ENCODE peak calls at places on chromosomes 11 and 22, in eight cellular contexts. U is GM23248; R is upper lobe of right lung; K is CD8-positive, alpha-beta memory T cell; C is IMR-90; M is Panc1; P is PC-3; E is left ventricle myocardium inferior. L is an unnamed sample. For H3K4me1, the result is how much of the 10 kb centered on the place peaks cover.

GRCh38 chr22:41752011-41752975 is 48.2 kb upstream of the CCDC134 start:
- DNase-seq in M (no peak), K (no peak), C (no peak), R (no peak), U (peak), E (no peak), P (peak), L (no peak)

GRCh38 chr11:35387341-35387982 is 31.9 kb downstream of the SLC1A2 start:
- DNase-seq in U (no peak), R (no peak), C (peak), K (peak), P (peak), E (no peak), M (no peak), L (no peak)

GRCh38 chr11:22763166-22763565 is 66.4 kb downstream of the SVIP start:
- DNase-seq in K (no peak), M (no peak), C (no peak), P (no peak), U (no peak), R (no peak), E (no peak), L (no peak)

GRCh38 chr22:22721681-22722309 is 77.4 kb downstream of the GGTLC2 start:
- DNase-seq in U (peak), P (peak), K (no peak), M (no peak), E (no peak), C (peak), R (peak), L (no peak)

GRCh38 chr11:398826-399225 is 4.8 kb downstream of the PKP3 start:
- DNase-seq in P (no peak), U (peak), M (no peak), K (no peak), C (no peak), E (no peak), R (no peak), L (no peak)

GRCh38 chr11:85672111-85672875 is 7.4 kb upstream of the CREBZF start:
- DNase-seq in P (no peak), M (no peak), R (no peak), U (no peak), K (no peak), C (no peak), E (no peak), L (no peak)

GRCh38 chr22:46372686-46373085 is 37.2 kb downstream of the TRMU start:
- DNase-seq in C (no peak), P (no peak), U (no peak), M (no peak), R (no peak), E (no peak), K (no peak), L (no peak)

GRCh38 chr11:27204527-27204926 is 158.5 kb downstream of the CCDC34 start:
- DNase-seq in C (no peak), E (no peak), P (peak), K (no peak), U (peak), M (no peak), R (no peak), L (no peak)

GRCh38 chr11:57942808-57943207 is 80.9 kb upstream of the OR9Q1 start:
- DNase-seq in U (no peak), P (no peak), M (no peak), R (no peak), E (no peak), C (no peak), K (no peak), L (no peak)

GRCh38 chr11:1127664-1128162 is 30.0 kb upstream of the MUC5AC start:
- DNase-seq in P (no peak), M (no peak), R (no peak), C (no peak), E (no peak), K (no peak), U (no peak), L (no peak)

GRCh38 chr22:48585916-48586798 is 1241.5 kb downstream of the BRD1 start:
- DNase-seq in E (no peak), M (no peak), C (no peak), R (no peak), P (no peak), U (no peak), K (no peak), L (no peak)

GRCh38 chr22:40819741-40820140 is 595 bp upstream of the SLC25A17 start:
- DNase-seq in M (no peak), P (peak), K (no peak), U (peak), R (no peak), E (no peak), C (peak), L (no peak)

GRCh38 chr11:95067828-95068244 is 1.1 kb downstream of the SRSF8 start:
- DNase-seq in E (no peak), U (no peak), C (no peak), P (no peak), M (peak), R (no peak), K (no peak), L (no peak)

GRCh38 chr22:21972293-21972779 is 10.3 kb downstream of the TOP3B start:
- DNase-seq in U (peak), P (peak), E (no peak), R (no peak), C (peak), M (peak), K (peak), L (no peak)

GRCh38 chr11:17171916-17172315 is 35.9 kb downstream of the PIK3C2A start:
- DNase-seq in E (no peak), P (no peak), R (no peak), K (no peak), U (peak), C (peak), M (no peak), L (no peak)

GRCh38 chr22:27137809-27138400 is 480.5 kb downstream of the MIAT start:
- DNase-seq in C (no peak), P (no peak), K (no peak), R (no peak), M (no peak), E (peak), U (no peak), L (no peak)

GRCh38 chr11:1307163-1307870 is 2.1 kb downstream of the TOLLIP start:
- DNase-seq in U (no peak), P (no peak), C (no peak), K (no peak), M (no peak), R (peak), E (no peak), L (no peak)

GRCh38 chr11:67286621-67287333 is 2.3 kb upstream of the ANKRD13D start:
- DNase-seq in K (no peak), E (peak), M (no peak), U (no peak), P (no peak), C (no peak), R (no peak), L (no peak)

GRCh38 chr11:20355221-20356219 is 8.0 kb upstream of the HTATIP2 start:
- DNase-seq in K (peak), C (peak), P (peak), U (peak), E (no peak), M (no peak), R (no peak), L (no peak)

GRCh38 chr11:13440100-13440855 is 22.7 kb downstream of the BTBD10 start:
- DNase-seq in C (peak), E (no peak), U (peak), P (peak), M (no peak), R (no peak), K (no peak), L (peak)

GRCh38 chr11:49377978-49378377 is 169.6 kb upstream of the FOLH1 start:
- DNase-seq in E (no peak), R (no peak), P (no peak), C (no peak), M (no peak), K (no peak), U (no peak), L (no peak)

GRCh38 chr22:42284230-42284591 is 13.8 kb upstream of the TCF20 start:
- DNase-seq in K (no peak), U (no peak), P (no peak), R (no peak), E (no peak), M (no peak), C (no peak), L (no peak)

GRCh38 chr11:36394926-36395325 is 98.8 kb downstream of the PRR5L start:
- DNase-seq in M (no peak), U (no peak), E (no peak), C (no peak), P (no peak), R (no peak), K (no peak), L (no peak)

GRCh38 chr22:50694766-50695420 is 22.3 kb downstream of the SHANK3 start:
- DNase-seq in R (peak), C (no peak), U (no peak), M (no peak), E (peak), K (no peak), P (no peak), L (peak)

GRCh38 chr22:43197271-43197941 is 10.5 kb upstream of the TTLL12 start:
- DNase-seq in P (no peak), E (no peak), U (peak), R (no peak), C (no peak), K (no peak), M (no peak), L (no peak)

GRCh38 chr22:30702856-30703255 is 8.2 kb downstream of the OSBP2 start:
- DNase-seq in M (no peak), U (no peak), K (no peak), E (no peak), C (no peak), R (no peak), P (no peak), L (no peak)
- H3K4me1 ChIP-seq in M (under half), U (under half), K (under half), E (under half), C (under half), R (under half), P (under half), L (under half)

GRCh38 chr11:66131937-66132632 is 62.0 kb downstream of the PACS1 start:
- DNase-seq in K (no peak), P (no peak), U (no peak), C (no peak), R (no peak), E (no peak), M (no peak), L (no peak)
- H3K4me3 ChIP-seq in K (no peak), P (no peak), U (no peak), C (no peak), R (no peak), E (no peak), M (no peak), L (no peak)

DNA sequence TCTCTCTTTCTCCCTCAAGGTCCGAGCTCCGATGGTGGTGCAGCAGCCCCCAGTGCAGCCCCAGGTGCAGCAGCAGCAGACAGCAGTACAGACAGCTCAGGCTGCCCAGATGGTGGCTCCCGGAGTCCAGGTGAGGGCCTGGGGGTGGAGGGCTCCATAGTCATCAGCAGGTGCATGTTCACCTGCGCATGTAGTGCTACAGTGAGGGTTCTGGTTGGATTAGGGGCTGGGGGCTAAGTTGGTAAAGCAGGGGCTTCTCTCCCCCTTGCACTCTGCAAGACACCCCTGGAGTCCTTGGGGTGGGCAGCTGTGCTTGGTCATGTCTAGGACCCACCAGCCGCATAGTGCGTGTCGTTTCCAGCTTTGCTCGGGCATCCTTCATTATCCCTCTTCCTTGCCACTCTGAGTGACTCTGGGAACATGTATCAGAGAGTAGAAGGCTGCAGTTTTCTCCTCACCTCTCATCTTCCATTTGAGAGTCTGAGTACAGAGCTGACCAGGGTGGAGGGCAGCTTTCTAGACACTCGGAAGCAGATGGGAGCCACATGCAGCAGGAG is 61.2 kb downstream of the MED15 start:
- DNase-seq in M (no peak), E (peak), P (no peak), C (no peak), U (no peak), R (no peak), K (no peak), L (no peak)
- H3K4me1 ChIP-seq in M (under half), E (under half), P (half or more), C (under half), U (half or more), R (half or more), K (half or more), L (under half)

GRCh38 chr11:111539426-111540113 is 950 bp upstream of the LAYN start:
- DNase-seq in C (no peak), U (no peak), M (no peak), E (no peak), P (no peak), R (no peak), K (peak), L (no peak)

GRCh38 chr11:111541209-111542061 is 915 bp downstream of the LAYN start:
- DNase-seq in P (no peak), C (peak), K (peak), R (peak), M (no peak), U (peak), E (peak), L (no peak)

GRCh38 chr11:111540921-111541208 is 345 bp downstream of the LAYN start:
- DNase-seq in C (no peak), R (no peak), M (no peak), K (peak), P (no peak), E (no peak), U (no peak), L (no peak)

GRCh38 chr11:111538407-111539114 is 2.0 kb upstream of the LAYN start:
- DNase-seq in E (no peak), C (peak), R (no peak), U (no peak), M (no peak), P (peak), K (no peak), L (no peak)

GRCh38 chr11:111540114-111540920 is at the start of gene LAYN:
- DNase-seq in C (peak), R (peak), K (peak), M (no peak), E (peak), U (peak), P (no peak), L (peak)
- H3K4me3 ChIP-seq in C (peak), R (peak), K (peak), M (peak), E (peak), U (peak), P (no peak), L (peak)

GRCh38 chr22:44534335-44534734 is 36.3 kb upstream of the RTL6 start:
- DNase-seq in K (no peak), U (no peak), E (no peak), R (no peak), P (no peak), C (no peak), M (no peak), L (no peak)
- H3K4me1 ChIP-seq in K (under half), U (under half), E (under half), R (under half), P (under half), C (under half), M (under half), L (under half)

GRCh38 chr11:78929092-78929905 is 354.6 kb upstream of the NARS2 start:
- DNase-seq in P (no peak), K (no peak), M (no peak), E (no peak), C (no peak), R (no peak), U (no peak), L (no peak)
- H3K4me3 ChIP-seq in P (no peak), K (no peak), M (no peak), E (no peak), C (no peak), R (no peak), U (no peak), L (no peak)

GRCh38 chr22:24497879-24498278 is 2.7 kb downstream of the UPB1 start:
- DNase-seq in U (no peak), P (no peak), E (no peak), M (no peak), K (peak), R (no peak), C (no peak), L (no peak)
- H3K4me1 ChIP-seq in U (under half), P (under half), E (under half), M (under half), K (under half), R (under half), C (under half), L (under half)

GRCh38 chr11:75582935-75583709 is 21.1 kb downstream of the SERPINH1 start:
- DNase-seq in U (peak), E (peak), M (no peak), C (peak), P (peak), R (peak), K (peak), L (peak)

GRCh38 chr11:75585271-75585670 is 23.2 kb downstream of the SERPINH1 start:
- DNase-seq in P (no peak), U (no peak), K (no peak), E (no peak), C (no peak), M (no peak), R (no peak), L (no peak)

GRCh38 chr11:75583710-75584658 is 21.9 kb downstream of the SERPINH1 start:
- DNase-seq in E (peak), C (peak), K (no peak), R (peak), U (peak), P (no peak), M (no peak), L (no peak)

GRCh38 chr11:75579841-75580240 is 17.8 kb downstream of the SERPINH1 start:
- DNase-seq in M (no peak), P (no peak), C (no peak), R (no peak), K (no peak), U (no peak), E (no peak), L (no peak)

DNA sequence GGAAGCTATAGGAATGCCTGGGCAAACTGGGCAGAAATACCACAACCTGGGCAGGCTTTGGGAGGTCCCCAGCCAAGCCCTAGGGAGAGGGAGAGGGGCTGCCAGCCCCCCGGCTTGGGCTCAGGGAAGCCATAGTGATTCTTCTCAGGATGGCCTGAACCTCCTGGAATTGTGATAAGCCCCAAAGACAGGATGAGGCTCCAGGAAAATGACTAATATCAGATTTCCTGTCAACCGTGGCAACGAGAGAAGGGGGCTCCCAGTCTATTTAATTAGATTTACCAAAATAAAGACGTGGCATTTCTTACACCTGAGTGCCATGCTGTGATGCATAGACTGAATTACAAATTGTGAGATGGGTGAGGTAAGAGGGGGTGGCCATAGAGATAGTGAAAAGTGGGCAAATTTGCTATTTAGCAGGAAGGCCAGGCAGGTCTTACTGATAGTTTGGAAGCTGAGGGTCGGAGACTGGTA is 20.4 kb downstream of the SERPINH1 start:
- DNase-seq in U (no peak), C (no peak), K (no peak), E (no peak), R (no peak), P (no peak), M (no peak), L (no peak)
- H3K4me3 ChIP-seq in U (peak), C (peak), K (peak), E (peak), R (peak), P (peak), M (peak), L (peak)

GRCh38 chr11:114068327-114068726 is 8.8 kb downstream of the ZBTB16 start:
- DNase-seq in C (no peak), E (no peak), K (no peak), P (no peak), R (no peak), M (no peak), U (no peak), L (no peak)

GRCh38 chr11:114073506-114074381 is 14.2 kb downstream of the ZBTB16 start:
- DNase-seq in E (no peak), M (no peak), C (no peak), P (no peak), K (peak), U (no peak), R (no peak), L (no peak)

GRCh38 chr11:114074546-114075342 is 15.2 kb downstream of the ZBTB16 start:
- DNase-seq in R (no peak), E (no peak), K (no peak), P (no peak), U (no peak), C (no peak), M (no peak), L (no peak)

GRCh38 chr11:114072978-114073377 is 13.5 kb downstream of the ZBTB16 start:
- DNase-seq in E (no peak), K (no peak), M (no peak), R (peak), P (no peak), C (no peak), U (no peak), L (no peak)

GRCh38 chr11:114070464-114071139 is 11.1 kb downstream of the ZBTB16 start:
- DNase-seq in C (no peak), K (no peak), U (no peak), P (no peak), E (no peak), M (no peak), R (no peak), L (no peak)
- H3K4me1 ChIP-seq in C (under half), K (under half), U (under half), P (under half), E (half or more), M (under half), R (half or more), L (under half)

GRCh38 chr22:36327922-36328551 is 59.7 kb downstream of the MYH9 start:
- DNase-seq in M (no peak), U (peak), P (no peak), E (peak), K (peak), R (no peak), C (peak), L (no peak)
- H3K4me3 ChIP-seq in M (no peak), U (no peak), P (no peak), E (peak), K (no peak), R (no peak), C (no peak), L (no peak)